ENCODE peak calls at places on chromosomes 11 and 22, in eight cellular contexts. N is AG09319, P is brain microvascular endothelial cell, Y is Peyer's patch, J is AG04450, C is lower lobe of right lung, S is suprapubic skin, X is bronchial epithelial cell. D is an unnamed sample.

GRCh38 chr11:35390737-35391682 is 28.3 kb downstream of the SLC1A2 start:
- DNase-seq in P (peak), N (peak), J (no peak), S (no peak), X (peak), C (no peak), Y (peak), D (peak)

GRCh38 chr11:117044287-117045035 is 53.8 kb downstream of the SIK3 start:
- DNase-seq in N (no peak), Y (no peak), S (no peak), P (no peak), X (peak), C (no peak), J (no peak), D (peak)

GRCh38 chr11:87473174-87473573 is 435.4 kb downstream of the TMEM135 start:
- DNase-seq in N (no peak), S (no peak), P (peak), C (no peak), Y (no peak), J (peak), X (peak), D (peak)

GRCh38 chr11:1005913-1006312 is 30.6 kb downstream of the MUC6 start:
- DNase-seq in S (no peak), Y (no peak), C (no peak), N (no peak), X (peak), J (no peak), P (no peak), D (no peak)

GRCh38 chr11:57413681-57414080 is 13.2 kb downstream of the SLC43A3 start:
- DNase-seq in S (no peak), N (no peak), J (no peak), X (peak), Y (no peak), C (no peak), P (no peak), D (no peak)

GRCh38 chr22:38348751-38349496 is 31.7 kb upstream of the CSNK1E start:
- DNase-seq in N (no peak), P (no peak), Y (peak), X (no peak), J (no peak), C (no peak), S (peak), D (no peak)

GRCh38 chr11:42251984-42252383 is 792.5 kb upstream of the LRRC4C start:
- DNase-seq in N (no peak), X (no peak), S (no peak), Y (no peak), J (no peak), C (no peak), P (peak), D (no peak)

GRCh38 chr11:112363527-112363926 is 102.9 kb upstream of the PLET1 start:
- DNase-seq in S (no peak), N (peak), J (no peak), C (no peak), P (no peak), X (no peak), Y (no peak), D (peak)

GRCh38 chr11:82972103-82972502 is 70.6 kb downstream of the DDIAS start:
- DNase-seq in X (no peak), P (no peak), N (no peak), J (no peak), S (no peak), C (no peak), Y (no peak), D (no peak)

GRCh38 chr11:75160328-75160757 is 9.4 kb downstream of the SLCO2B1 start:
- DNase-seq in Y (no peak), C (no peak), P (no peak), X (no peak), J (no peak), N (no peak), S (no peak), D (no peak)

GRCh38 chr11:64007629-64008282 is 21.5 kb downstream of the OTUB1 start:
- DNase-seq in S (no peak), J (no peak), X (no peak), Y (peak), C (peak), N (no peak), P (no peak), D (no peak)

GRCh38 chr11:9765320-9766101 is 101.6 kb downstream of the SWAP70 start:
- DNase-seq in S (no peak), X (no peak), N (no peak), J (peak), P (peak), C (no peak), Y (no peak), D (no peak)

GRCh38 chr11:6249822-6250555 is 9.6 kb upstream of the CCKBR start:
- DNase-seq in Y (peak), P (peak), N (peak), J (peak), C (no peak), X (peak), S (peak), D (peak)

GRCh38 chr11:126257764-126258163 is 10.9 kb downstream of the SRPRA start:
- DNase-seq in N (peak), X (no peak), C (no peak), Y (no peak), S (no peak), J (peak), P (peak), D (peak)

GRCh38 chr11:125193158-125193557 is 28.6 kb downstream of the PKNOX2 start:
- DNase-seq in P (no peak), N (no peak), J (no peak), Y (no peak), X (no peak), S (no peak), C (no peak), D (no peak)

GRCh38 chr11:69880041-69880802 is 61.0 kb upstream of the FGF3 start:
- DNase-seq in C (peak), P (no peak), N (no peak), X (no peak), J (no peak), Y (no peak), S (peak), D (no peak)

GRCh38 chr22:43128928-43129424 is 14.2 kb downstream of the MCAT start:
- DNase-seq in S (no peak), J (no peak), X (no peak), P (no peak), C (no peak), N (no peak), Y (peak), D (no peak)

GRCh38 chr11:9535189-9535781 is 38.2 kb upstream of the WEE1 start:
- DNase-seq in C (peak), P (peak), Y (peak), S (peak), J (no peak), X (peak), N (peak), D (peak)

GRCh38 chr11:109914809-109915653 is 178.2 kb upstream of the ZC3H12C start:
- DNase-seq in P (peak), S (no peak), X (peak), N (no peak), J (no peak), C (no peak), Y (no peak), D (peak)

GRCh38 chr11:70115778-70116177 is 37.7 kb downstream of the ANO1 start:
- DNase-seq in X (no peak), Y (no peak), N (no peak), P (no peak), C (no peak), S (no peak), J (no peak), D (no peak)

GRCh38 chr22:17868771-17869170 is 94.5 kb upstream of the BID start:
- DNase-seq in X (no peak), S (no peak), C (no peak), P (no peak), J (no peak), Y (no peak), N (no peak), D (no peak)

GRCh38 chr11:102287963-102288744 is 29.1 kb upstream of the BIRC3 start:
- DNase-seq in J (peak), C (no peak), X (peak), S (no peak), N (no peak), P (peak), Y (no peak), D (peak)

GRCh38 chr11:27701262-27702105 is 1.2 kb upstream of the BDNF start:
- DNase-seq in S (no peak), X (no peak), N (peak), J (no peak), P (peak), Y (no peak), C (no peak), D (peak)

GRCh38 chr11:91230647-91231046 is 994.0 kb upstream of the FAT3 start:
- DNase-seq in N (no peak), P (no peak), X (no peak), Y (no peak), C (no peak), J (no peak), S (no peak), D (no peak)

GRCh38 chr22:33057363-33057995 is 702 bp downstream of the SYN3 start:
- DNase-seq in X (no peak), N (no peak), S (no peak), C (no peak), J (no peak), P (no peak), Y (no peak), D (no peak)

GRCh38 chr11:117820516-117820915 is 4.0 kb downstream of the FXYD2 start:
- DNase-seq in N (no peak), P (no peak), Y (no peak), C (no peak), S (no peak), X (no peak), J (no peak), D (no peak)

GRCh38 chr11:31810779-31811647 is at the start of gene PAX6:
- DNase-seq in P (peak), J (no peak), S (no peak), X (peak), N (no peak), C (peak), Y (no peak), D (no peak)

GRCh38 chr11:9570313-9570712 is 3.2 kb upstream of the WEE1 start:
- DNase-seq in C (no peak), Y (no peak), S (no peak), P (no peak), J (no peak), N (no peak), X (no peak), D (no peak)

GRCh38 chr22:33666661-33667619 is 253.3 kb downstream of the LARGE1 start:
- DNase-seq in C (no peak), S (no peak), N (no peak), P (no peak), X (no peak), J (no peak), Y (no peak), D (no peak)

GRCh38 chr11:92211576-92212167 is 12.9 kb upstream of the FAT3 start:
- DNase-seq in J (peak), Y (no peak), S (no peak), C (no peak), N (no peak), X (peak), P (peak), D (peak)

GRCh38 chr11:34537636-34538035 is 24.0 kb upstream of the ELF5 start:
- DNase-seq in P (no peak), N (no peak), S (no peak), Y (no peak), J (no peak), C (no peak), X (peak), D (peak)

GRCh38 chr22:31650391-31650790 is 11.6 kb downstream of the PISD start:
- DNase-seq in J (peak), P (peak), Y (no peak), S (no peak), X (peak), C (no peak), N (peak), D (peak)

GRCh38 chr11:46356911-46357482 is 9.7 kb downstream of the DGKZ start:
- DNase-seq in P (peak), J (peak), S (no peak), C (no peak), N (no peak), X (peak), Y (no peak), D (peak)

GRCh38 chr22:50684986-50685385 is 12.4 kb downstream of the SHANK3 start:
- DNase-seq in N (no peak), X (no peak), J (no peak), S (no peak), C (no peak), Y (peak), P (peak), D (no peak)

GRCh38 chr11:77047007-77047927 is 13.1 kb downstream of the B3GNT6 start:
- DNase-seq in N (peak), J (peak), P (peak), Y (peak), C (no peak), S (peak), X (peak), D (peak)

GRCh38 chr11:72239849-72240460 is 4.0 kb downstream of the PHOX2A start:
- DNase-seq in C (peak), X (no peak), N (no peak), J (no peak), P (no peak), Y (peak), S (peak), D (no peak)

GRCh38 chr11:72239296-72239848 is 4.6 kb downstream of the PHOX2A start:
- DNase-seq in C (peak), X (no peak), Y (no peak), S (peak), N (no peak), P (no peak), J (no peak), D (peak)

GRCh38 chr11:72238040-72238450 is 5.9 kb downstream of the PHOX2A start:
- DNase-seq in X (peak), N (no peak), S (peak), P (peak), Y (peak), C (peak), J (no peak), D (peak)

GRCh38 chr11:72237112-72237931 is 6.7 kb downstream of the PHOX2A start:
- DNase-seq in S (no peak), Y (no peak), J (no peak), C (no peak), P (no peak), X (no peak), N (no peak), D (no peak)

GRCh38 chr11:72238492-72239295 is 5.3 kb downstream of the PHOX2A start:
- DNase-seq in J (no peak), P (no peak), S (no peak), C (no peak), N (no peak), Y (peak), X (no peak), D (no peak)
- TF ChIP-seq CTCF in J (no peak), P (no peak), S (no peak), C (no peak), N (no peak), Y (no peak), X (no peak), D (peak)

DNA sequence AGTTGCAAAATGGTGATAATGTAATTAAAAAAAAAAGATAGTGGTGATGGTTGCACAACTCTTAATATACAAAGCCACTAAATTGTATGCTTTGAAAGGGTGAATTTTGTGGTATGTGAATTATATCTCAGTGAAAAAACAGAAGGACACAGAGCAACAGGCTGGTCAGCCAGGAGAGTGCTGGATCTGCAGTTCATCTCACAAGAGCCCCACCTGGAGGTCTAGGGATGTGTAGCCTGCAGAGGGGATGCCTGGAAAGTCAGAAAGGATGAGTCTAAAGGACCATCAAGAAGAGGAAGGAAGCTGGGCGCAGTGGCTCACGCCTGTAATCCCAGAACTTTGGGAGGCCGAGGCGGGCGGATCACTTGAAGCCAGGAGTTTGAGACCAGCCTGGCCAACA is 9.0 kb downstream of the POLR3H start:
- DNase-seq in J (no peak), X (peak), P (no peak), S (no peak), Y (no peak), N (no peak), C (no peak), D (no peak)
- TF ChIP-seq CTCF in J (peak), X (peak), P (peak), S (no peak), Y (no peak), N (peak), C (no peak), D (no peak)

DNA sequence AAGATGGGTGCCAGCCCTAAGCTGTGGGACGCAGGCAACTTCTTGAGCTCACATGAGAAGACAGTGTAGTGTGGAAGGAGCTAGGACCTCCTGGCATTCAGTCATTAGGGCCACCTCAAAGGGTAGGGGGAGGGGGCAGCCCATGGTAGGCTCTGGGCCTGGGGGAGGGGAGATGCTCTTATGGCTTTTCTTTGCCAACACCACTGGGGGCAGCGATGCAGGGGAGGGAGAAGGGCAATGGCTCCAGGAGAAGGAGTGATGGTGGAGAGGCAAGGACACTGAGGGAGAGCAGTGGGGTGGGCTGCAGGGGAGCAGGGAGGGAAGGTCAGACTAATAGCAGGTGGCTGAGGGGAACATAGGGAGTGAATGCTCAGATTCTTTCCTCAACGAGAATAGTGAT is 63.3 kb upstream of the SUSD2 start:
- DNase-seq in P (no peak), X (no peak), C (no peak), Y (no peak), J (no peak), S (no peak), N (no peak), D (no peak)
- TF ChIP-seq CTCF in P (peak), X (no peak), C (no peak), Y (no peak), J (no peak), S (no peak), N (no peak), D (no peak)

DNA sequence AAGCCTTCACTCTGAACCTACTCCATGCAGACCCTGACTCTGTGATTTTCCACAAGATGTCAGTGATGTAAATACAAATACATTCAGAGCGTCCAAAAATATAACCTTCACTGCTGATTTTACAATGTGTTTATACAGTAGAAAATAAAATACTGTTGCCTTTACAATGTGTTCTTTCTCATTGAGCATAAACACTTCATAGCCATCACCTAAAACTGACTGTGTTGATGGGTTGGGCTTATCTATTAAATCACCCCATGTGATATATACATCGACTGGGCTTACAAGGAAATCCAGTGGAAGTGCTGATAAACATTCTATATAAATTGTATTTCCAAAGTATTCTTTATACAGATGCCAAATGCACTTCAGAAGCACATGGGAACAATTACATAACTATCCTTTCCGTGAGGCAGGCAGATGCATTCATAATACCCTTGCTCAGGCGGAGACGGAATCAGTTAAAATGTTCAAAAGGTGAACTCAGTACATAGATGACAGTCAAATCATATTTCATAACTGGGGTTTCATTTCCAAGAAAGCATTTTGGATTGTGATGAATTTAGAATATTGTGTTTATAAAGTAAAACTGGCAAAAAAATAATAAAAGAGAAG is 27.7 kb downstream of the DDI1 start:
- DNase-seq in P (no peak), J (no peak), S (no peak), C (no peak), N (no peak), X (no peak), Y (no peak), D (no peak)
- TF ChIP-seq CTCF in P (no peak), J (no peak), S (no peak), C (no peak), N (no peak), X (no peak), Y (no peak), D (no peak)

GRCh38 chr11:66337103-66337899 is 1.1 kb upstream of the RIN1 start:
- DNase-seq in C (peak), N (no peak), P (peak), X (no peak), Y (no peak), S (no peak), J (no peak), D (no peak)

GRCh38 chr11:66338276-66339162 is 2.3 kb upstream of the RIN1 start:
- DNase-seq in J (no peak), Y (no peak), C (peak), X (no peak), P (no peak), N (no peak), S (no peak), D (no peak)

GRCh38 chr11:66334605-66335442 is 1.4 kb downstream of the RIN1 start:
- DNase-seq in C (peak), J (no peak), Y (no peak), N (no peak), X (no peak), S (peak), P (no peak), D (no peak)

GRCh38 chr11:66335531-66336233 is 552 bp downstream of the RIN1 start:
- DNase-seq in S (peak), Y (no peak), N (no peak), X (peak), C (peak), P (peak), J (no peak), D (peak)

GRCh38 chr11:66336234-66337102 is at the start of gene RIN1:
- DNase-seq in X (peak), C (peak), Y (peak), S (peak), P (peak), J (peak), N (peak), D (peak)
- TF ChIP-seq CTCF in X (no peak), C (peak), Y (no peak), S (no peak), P (peak), J (peak), N (peak), D (no peak)

GRCh38 chr22:48556751-48557150 is 1270.9 kb downstream of the BRD1 start:
- DNase-seq in C (no peak), P (no peak), N (no peak), J (no peak), S (no peak), X (no peak), Y (no peak), D (no peak)

GRCh38 chr22:48555606-48556005 is 1272.1 kb downstream of the BRD1 start:
- DNase-seq in C (no peak), Y (no peak), J (no peak), X (no peak), P (no peak), S (no peak), N (no peak), D (no peak)

GRCh38 chr22:48553694-48554308 is 1273.9 kb downstream of the BRD1 start:
- DNase-seq in P (no peak), N (no peak), Y (no peak), X (no peak), C (no peak), S (no peak), J (no peak), D (no peak)

GRCh38 chr22:48553119-48553518 is 1274.6 kb downstream of the BRD1 start:
- DNase-seq in X (no peak), C (no peak), N (no peak), P (no peak), J (no peak), Y (no peak), S (no peak), D (no peak)

GRCh38 chr22:48554893-48555552 is 1272.7 kb downstream of the BRD1 start:
- DNase-seq in P (no peak), J (no peak), S (no peak), N (no peak), C (no peak), Y (no peak), X (no peak), D (no peak)
- TF ChIP-seq CTCF in P (no peak), J (no peak), S (no peak), N (no peak), C (no peak), Y (no peak), X (no peak), D (no peak)

GRCh38 chr11:72228229-72228843 is 3.8 kb downstream of the INPPL1 start:
- DNase-seq in C (no peak), S (peak), Y (peak), N (no peak), P (no peak), J (no peak), X (no peak), D (no peak)
- TF ChIP-seq CTCF in C (no peak), S (no peak), Y (no peak), N (no peak), P (peak), J (no peak), X (peak), D (no peak)

D was measured in MCF 10A.